ENCODE peak calls at places on chromosomes 3 and 15, in five cellular contexts. One of them, this sample, is unnamed.

GRCh38 chr3:113249111-113249510 is 37.8 kb downstream of the BOC start:
- DNase-seq in neuronal stem cell: no peak
- DNase-seq in IMR-90: peak; percentile 88
- DNase-seq in H1: no peak
- DNase-seq in H9: no peak
- DNase-seq in this sample: peak; percentile 84

GRCh38 chr3:182949688-182950087 is 30.6 kb downstream of the DCUN1D1 start:
- DNase-seq in IMR-90: no peak
- DNase-seq in H9: no peak
- DNase-seq in H1: no peak
- DNase-seq in neuronal stem cell: no peak
- DNase-seq in this sample: no peak

GRCh38 chr3:181941250-181941649 is 229.5 kb downstream of the SOX2 start:
- DNase-seq in H1: no peak
- DNase-seq in IMR-90: no peak
- DNase-seq in H9: no peak
- DNase-seq in neuronal stem cell: no peak
- DNase-seq in this sample: no peak

GRCh38 chr3:16338124-16338523 is 73.1 kb downstream of the OXNAD1 start:
- DNase-seq in H1: no peak
- DNase-seq in neuronal stem cell: no peak
- DNase-seq in IMR-90: no peak
- DNase-seq in H9: no peak
- DNase-seq in this sample: peak; percentile 52

GRCh38 chr3:10399634-10400033 is 78.7 kb upstream of the SEC13 start:
- DNase-seq in IMR-90: no peak
- DNase-seq in H1: no peak
- DNase-seq in neuronal stem cell: no peak
- DNase-seq in H9: no peak
- DNase-seq in this sample: no peak

GRCh38 chr3:119779731-119780383 is 2.0 kb upstream of the NR1I2 start:
- DNase-seq in H9: no peak
- DNase-seq in IMR-90: no peak
- DNase-seq in H1: no peak
- DNase-seq in neuronal stem cell: no peak
- DNase-seq in this sample: no peak

GRCh38 chr3:173502983-173503568 is 105.5 kb downstream of the NLGN1 start:
- DNase-seq in IMR-90: peak; percentile 35
- DNase-seq in H9: no peak
- DNase-seq in neuronal stem cell: no peak
- DNase-seq in H1: no peak
- DNase-seq in this sample: peak; percentile 48

GRCh38 chr3:155070316-155070715 is 9.8 kb upstream of the MME start:
- DNase-seq in IMR-90: peak; percentile 45
- DNase-seq in H1: no peak
- DNase-seq in neuronal stem cell: no peak
- DNase-seq in H9: no peak
- DNase-seq in this sample: no peak

GRCh38 chr3:42937334-42937733 is 31.4 kb downstream of the ZNF662 start:
- DNase-seq in H9: no peak
- DNase-seq in IMR-90: no peak
- DNase-seq in H1: no peak
- DNase-seq in neuronal stem cell: no peak
- DNase-seq in this sample: no peak

GRCh38 chr3:10855083-10855870 is 39.2 kb downstream of the SLC6A11 start:
- DNase-seq in H9: no peak
- DNase-seq in IMR-90: no peak
- DNase-seq in H1: no peak
- DNase-seq in neuronal stem cell: no peak
- DNase-seq in this sample: no peak

GRCh38 chr3:56955551-56956131 is 104.8 kb upstream of the SPATA12 start:
- DNase-seq in IMR-90: no peak
- DNase-seq in neuronal stem cell: no peak
- DNase-seq in H9: no peak
- DNase-seq in H1: no peak
- DNase-seq in this sample: no peak

GRCh38 chr15:65333441-65333820 is 29.0 kb downstream of the RNU5B-1 start:
- DNase-seq in H9: no peak
- DNase-seq in H1: no peak
- DNase-seq in IMR-90: no peak
- DNase-seq in neuronal stem cell: no peak
- DNase-seq in this sample: no peak

DNA sequence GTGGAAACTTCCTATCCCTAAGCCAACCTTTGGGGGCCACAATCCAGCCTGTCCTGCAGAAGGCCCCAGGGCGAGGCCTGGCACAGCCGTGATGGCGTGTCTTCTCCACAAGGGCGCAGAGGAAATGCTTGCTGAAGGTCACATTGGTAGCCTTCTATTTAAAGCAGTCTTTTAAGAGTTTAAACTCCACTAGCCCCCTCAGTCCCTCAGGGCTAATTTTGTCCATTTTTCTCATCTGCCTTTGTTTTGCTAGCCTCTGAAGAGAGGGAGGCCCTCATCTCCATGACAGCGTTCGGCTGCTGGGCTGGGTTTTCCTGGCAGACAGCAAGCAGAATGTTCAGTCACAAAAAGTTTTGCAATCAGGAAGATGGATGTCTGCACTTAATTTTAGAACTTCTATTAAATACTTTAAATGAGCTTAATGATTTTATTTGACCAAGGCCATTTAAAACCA is 40.8 kb downstream of the RARB start:
- DNase-seq in IMR-90: no peak
- DNase-seq in H9: peak; percentile 46
- DNase-seq in neuronal stem cell: no peak
- DNase-seq in H1: no peak
- DNase-seq in this sample: peak; percentile 85
- H2AK5ac ChIP-seq in IMR-90: no peak overlapping the region
- H2AK5ac ChIP-seq in H9: no peak overlapping the region
- H2AK5ac ChIP-seq in neuronal stem cell: no peak overlapping the region
- H2AK5ac ChIP-seq in H1: no peak overlapping the region
- H2AK5ac ChIP-seq in this sample: no peak overlapping the region

DNA sequence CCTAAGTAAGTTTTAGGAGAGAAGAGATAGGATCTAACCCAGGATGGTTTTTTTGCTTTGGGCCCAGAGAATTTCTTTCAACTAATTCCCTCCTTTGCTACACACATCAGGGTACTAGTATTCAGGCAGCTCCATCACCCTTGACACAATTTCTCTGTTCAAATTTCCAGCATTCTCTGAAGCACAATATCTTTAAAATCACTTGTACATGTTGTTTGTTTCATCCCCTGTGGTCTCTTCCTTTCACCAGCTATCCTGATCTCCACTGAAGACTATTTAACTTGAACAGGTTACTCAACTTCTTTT is 32.4 kb upstream of the FNDC3B start:
- DNase-seq in H1: no peak
- DNase-seq in IMR-90: no peak
- DNase-seq in neuronal stem cell: no peak
- DNase-seq in H9: no peak
- DNase-seq in this sample: no peak
- H3K4me2 ChIP-seq in H1: no peak overlapping the region
- H3K4me2 ChIP-seq in IMR-90: no peak overlapping the region
- H3K4me2 ChIP-seq in neuronal stem cell: no peak overlapping the region
- H3K4me2 ChIP-seq in H9: no peak overlapping the region
- H3K4me2 ChIP-seq in this sample: no peak overlapping the region

GRCh38 chr15:89087066-89087829 is 1.0 kb upstream of the ABHD2 start:
- DNase-seq in neuronal stem cell: no peak
- DNase-seq in IMR-90: no peak
- DNase-seq in H1: no peak
- DNase-seq in H9: no peak
- DNase-seq in this sample: no peak
- H2AK5ac ChIP-seq in neuronal stem cell: no peak overlapping the region
- H2AK5ac ChIP-seq in IMR-90: peak overlapping the region; percentile 69
- H2AK5ac ChIP-seq in H1: no peak overlapping the region
- H2AK5ac ChIP-seq in H9: no peak overlapping the region
- H2AK5ac ChIP-seq in this sample: peak overlapping the region; percentile 99

DNA sequence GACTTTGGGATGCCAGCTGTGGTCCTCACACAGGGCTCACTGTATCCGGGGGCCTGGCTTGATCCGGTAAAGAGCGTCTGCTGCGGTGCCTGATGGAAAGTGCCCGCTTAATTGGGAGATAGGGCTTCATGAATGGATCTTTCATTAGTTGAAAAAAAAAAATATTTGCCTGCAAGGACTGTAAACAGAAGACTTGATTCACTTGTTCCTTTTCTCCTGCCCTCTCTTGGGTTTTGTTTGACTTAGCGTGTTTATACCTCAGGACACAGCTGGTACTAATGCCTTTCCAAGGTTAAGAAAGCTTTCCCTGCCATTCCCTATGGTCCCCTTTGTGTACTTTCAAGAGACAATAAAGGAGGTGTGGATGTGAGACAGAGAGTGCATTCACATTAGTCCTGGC is 493.3 kb downstream of the LPP start:
- DNase-seq in IMR-90: no peak
- DNase-seq in neuronal stem cell: no peak
- DNase-seq in H1: no peak
- DNase-seq in H9: no peak
- DNase-seq in this sample: no peak
- H3K4me2 ChIP-seq in IMR-90: no peak overlapping the region
- H3K4me2 ChIP-seq in neuronal stem cell: no peak overlapping the region
- H3K4me2 ChIP-seq in H1: no peak overlapping the region
- H3K4me2 ChIP-seq in H9: no peak overlapping the region
- H3K4me2 ChIP-seq in this sample: no peak overlapping the region

GRCh38 chr3:192419312-192419711 is 308.0 kb downstream of the FGF12 start:
- DNase-seq in neuronal stem cell: no peak
- DNase-seq in H1: no peak
- DNase-seq in IMR-90: no peak
- DNase-seq in H9: no peak
- DNase-seq in this sample: no peak
- H2AK5ac ChIP-seq in neuronal stem cell: no peak overlapping the region
- H2AK5ac ChIP-seq in H1: no peak overlapping the region
- H2AK5ac ChIP-seq in IMR-90: no peak overlapping the region
- H2AK5ac ChIP-seq in H9: no peak overlapping the region
- H2AK5ac ChIP-seq in this sample: no peak overlapping the region

GRCh38 chr3:186258968-186259367 is 103.1 kb downstream of the DGKG start:
- DNase-seq in H1: no peak
- DNase-seq in IMR-90: no peak
- DNase-seq in neuronal stem cell: no peak
- DNase-seq in H9: peak; percentile 45
- DNase-seq in this sample: no peak
- H3K4me2 ChIP-seq in H1: no peak overlapping the region
- H3K4me2 ChIP-seq in IMR-90: no peak overlapping the region
- H3K4me2 ChIP-seq in neuronal stem cell: no peak overlapping the region
- H3K4me2 ChIP-seq in H9: no peak overlapping the region
- H3K4me2 ChIP-seq in this sample: peak overlapping the region; percentile 24